ENCODE peak calls at places on chromosomes 3 and 15, in nine cellular contexts. One of them, this sample, is unnamed.

GRCh38 chr3:28973621-28974020 is 307.2 kb upstream of the RBMS3 start:
- DNase-seq in dorsolateral prefrontal cortex: no peak
- DNase-seq in GM13977: no peak
- DNase-seq in HepG2: no peak
- DNase-seq in A549: no peak
- DNase-seq in HCT116: no peak
- DNase-seq in HL-60: no peak
- DNase-seq in WTC11: no peak
- DNase-seq in stomach: no peak
- DNase-seq in this sample: no peak

GRCh38 chr15:68528891-68529290 is 49.9 kb upstream of the CORO2B start:
- DNase-seq in dorsolateral prefrontal cortex: no peak
- DNase-seq in GM13977: no peak
- DNase-seq in HepG2: no peak
- DNase-seq in A549: no peak
- DNase-seq in HCT116: no peak
- DNase-seq in HL-60: no peak
- DNase-seq in WTC11: no peak
- DNase-seq in stomach: no peak
- DNase-seq in this sample: peak; percentile 54

GRCh38 chr3:125440559-125440955 is 65.4 kb upstream of the ZNF148 start:
- DNase-seq in dorsolateral prefrontal cortex: no peak
- DNase-seq in GM13977: no peak
- DNase-seq in HepG2: peak; percentile 67
- DNase-seq in A549: peak; percentile 6
- DNase-seq in HCT116: no peak
- DNase-seq in HL-60: no peak
- DNase-seq in WTC11: no peak
- DNase-seq in stomach: peak; percentile 84
- DNase-seq in this sample: no peak

GRCh38 chr15:83287541-83288027 is 3.1 kb upstream of the BNC1 start:
- DNase-seq in dorsolateral prefrontal cortex: no peak
- DNase-seq in GM13977: no peak
- DNase-seq in HepG2: no peak
- DNase-seq in A549: peak; percentile 72
- DNase-seq in HCT116: no peak
- DNase-seq in HL-60: no peak
- DNase-seq in WTC11: no peak
- DNase-seq in stomach: no peak
- DNase-seq in this sample: no peak

GRCh38 chr15:69031013-69032001 is 16.8 kb downstream of the NOX5 start:
- DNase-seq in dorsolateral prefrontal cortex: no peak
- DNase-seq in GM13977: peak; percentile 55
- DNase-seq in HepG2: no peak
- DNase-seq in A549: peak; percentile 82
- DNase-seq in HCT116: peak; percentile 65
- DNase-seq in HL-60: peak; percentile 37
- DNase-seq in WTC11: peak; percentile 81
- DNase-seq in stomach: peak; percentile 41
- DNase-seq in this sample: no peak

GRCh38 chr15:77178421-77178820 is 107.5 kb upstream of the TSPAN3 start:
- DNase-seq in dorsolateral prefrontal cortex: no peak
- DNase-seq in GM13977: no peak
- DNase-seq in HepG2: no peak
- DNase-seq in A549: no peak
- DNase-seq in HCT116: no peak
- DNase-seq in HL-60: no peak
- DNase-seq in WTC11: no peak
- DNase-seq in stomach: no peak
- DNase-seq in this sample: no peak

GRCh38 chr3:196217307-196218154 is 1.2 kb downstream of the SLC51A start:
- DNase-seq in dorsolateral prefrontal cortex: no peak
- DNase-seq in GM13977: no peak
- DNase-seq in HepG2: no peak
- DNase-seq in A549: no peak
- DNase-seq in HCT116: no peak
- DNase-seq in HL-60: no peak
- DNase-seq in WTC11: no peak
- DNase-seq in stomach: no peak
- DNase-seq in this sample: no peak

GRCh38 chr3:46400000-46400734 is 6.7 kb downstream of the CCR5AS start:
- DNase-seq in dorsolateral prefrontal cortex: no peak
- DNase-seq in GM13977: no peak
- DNase-seq in HepG2: no peak
- DNase-seq in A549: no peak
- DNase-seq in HCT116: no peak
- DNase-seq in HL-60: no peak
- DNase-seq in WTC11: no peak
- DNase-seq in stomach: no peak
- DNase-seq in this sample: no peak

GRCh38 chr15:63985221-63986184 is 60.8 kb downstream of the DAPK2 start:
- DNase-seq in dorsolateral prefrontal cortex: peak; percentile 41
- DNase-seq in GM13977: no peak
- DNase-seq in HepG2: no peak
- DNase-seq in A549: no peak
- DNase-seq in HCT116: no peak
- DNase-seq in HL-60: peak; percentile 67
- DNase-seq in WTC11: no peak
- DNase-seq in stomach: peak; percentile 57
- DNase-seq in this sample: no peak

GRCh38 chr3:32423956-32424558 is 32.4 kb downstream of the CMTM7 start:
- DNase-seq in dorsolateral prefrontal cortex: no peak
- DNase-seq in GM13977: no peak
- DNase-seq in HepG2: no peak
- DNase-seq in A549: no peak
- DNase-seq in HCT116: no peak
- DNase-seq in HL-60: peak; percentile 61
- DNase-seq in WTC11: no peak
- DNase-seq in stomach: no peak
- DNase-seq in this sample: no peak

GRCh38 chr3:146092230-146092629 is 68.8 kb downstream of the PLOD2 start:
- DNase-seq in dorsolateral prefrontal cortex: no peak
- DNase-seq in GM13977: no peak
- DNase-seq in HepG2: peak; percentile 3
- DNase-seq in A549: no peak
- DNase-seq in HCT116: no peak
- DNase-seq in HL-60: no peak
- DNase-seq in WTC11: no peak
- DNase-seq in stomach: no peak
- DNase-seq in this sample: no peak

GRCh38 chr3:65669163-65669875 is 369.4 kb downstream of the MAGI1 start:
- DNase-seq in dorsolateral prefrontal cortex: no peak
- DNase-seq in GM13977: no peak
- DNase-seq in HepG2: peak; percentile 81
- DNase-seq in A549: no peak
- DNase-seq in HCT116: no peak
- DNase-seq in HL-60: no peak
- DNase-seq in WTC11: no peak
- DNase-seq in stomach: no peak
- DNase-seq in this sample: no peak

GRCh38 chr3:17047904-17048303 is 163.1 kb downstream of the PLCL2 start:
- DNase-seq in dorsolateral prefrontal cortex: no peak
- DNase-seq in GM13977: no peak
- DNase-seq in HepG2: no peak
- DNase-seq in A549: no peak
- DNase-seq in HCT116: no peak
- DNase-seq in HL-60: no peak
- DNase-seq in WTC11: no peak
- DNase-seq in stomach: no peak
- DNase-seq in this sample: no peak

GRCh38 chr15:84816694-84817460 is at the start of gene ALPK3:
- DNase-seq in dorsolateral prefrontal cortex: no peak
- DNase-seq in GM13977: no peak
- DNase-seq in HepG2: no peak
- DNase-seq in A549: no peak
- DNase-seq in HCT116: no peak
- DNase-seq in HL-60: no peak
- DNase-seq in WTC11: peak; percentile 63
- DNase-seq in stomach: peak; percentile 47
- DNase-seq in this sample: no peak
- TF ChIP-seq CTCF in dorsolateral prefrontal cortex: no peak
- TF ChIP-seq CTCF in GM13977: no peak
- TF ChIP-seq CTCF in HepG2: no peak
- TF ChIP-seq CTCF in A549: no peak
- TF ChIP-seq CTCF in HCT116: no peak
- TF ChIP-seq CTCF in HL-60: no peak
- TF ChIP-seq CTCF in WTC11: no peak
- TF ChIP-seq CTCF in stomach: no peak
- TF ChIP-seq CTCF in this sample: no peak

GRCh38 chr3:192573240-192573639 is 154.1 kb downstream of the FGF12 start:
- DNase-seq in dorsolateral prefrontal cortex: no peak
- DNase-seq in GM13977: no peak
- DNase-seq in HepG2: no peak
- DNase-seq in A549: no peak
- DNase-seq in HCT116: no peak
- DNase-seq in HL-60: no peak
- DNase-seq in WTC11: no peak
- DNase-seq in stomach: no peak
- DNase-seq in this sample: no peak

GRCh38 chr3:192566706-192567290 is 160.5 kb downstream of the FGF12 start:
- DNase-seq in dorsolateral prefrontal cortex: peak; percentile 86
- DNase-seq in GM13977: peak; percentile 66
- DNase-seq in HepG2: peak; percentile 45
- DNase-seq in A549: peak; percentile 71
- DNase-seq in HCT116: peak; percentile 60
- DNase-seq in HL-60: peak; percentile 54
- DNase-seq in WTC11: peak; percentile 76
- DNase-seq in stomach: peak; percentile 84
- DNase-seq in this sample: peak; percentile 58

GRCh38 chr3:192570315-192570714 is 157.0 kb downstream of the FGF12 start:
- DNase-seq in dorsolateral prefrontal cortex: no peak
- DNase-seq in GM13977: no peak
- DNase-seq in HepG2: no peak
- DNase-seq in A549: no peak
- DNase-seq in HCT116: no peak
- DNase-seq in HL-60: no peak
- DNase-seq in WTC11: no peak
- DNase-seq in stomach: no peak
- DNase-seq in this sample: no peak

GRCh38 chr3:192571197-192571791 is 156.0 kb downstream of the FGF12 start:
- DNase-seq in dorsolateral prefrontal cortex: peak; percentile 58
- DNase-seq in GM13977: no peak
- DNase-seq in HepG2: no peak
- DNase-seq in A549: peak; percentile 11
- DNase-seq in HCT116: no peak
- DNase-seq in HL-60: no peak
- DNase-seq in WTC11: no peak
- DNase-seq in stomach: peak; percentile 54
- DNase-seq in this sample: no peak

DNA sequence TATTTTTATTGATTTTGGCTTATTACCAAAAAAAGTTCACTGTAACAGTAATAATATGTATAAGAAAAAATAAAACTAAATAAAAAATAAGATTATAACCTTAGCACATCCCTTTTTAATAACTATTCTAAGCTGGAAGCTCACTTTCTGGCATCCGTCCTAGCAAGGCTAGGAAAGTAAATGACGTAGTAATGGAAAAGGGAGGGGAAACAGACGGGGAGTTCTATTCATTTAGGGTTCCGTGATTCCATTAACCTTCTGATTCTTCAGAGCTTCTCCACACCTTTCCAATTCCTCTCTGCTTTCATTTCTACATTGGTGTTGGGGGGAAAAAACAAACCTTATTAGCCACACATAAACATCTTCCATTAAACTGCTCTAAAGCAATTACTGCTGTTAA is 156.6 kb downstream of the FGF12 start:
- DNase-seq in dorsolateral prefrontal cortex: no peak
- DNase-seq in GM13977: no peak
- DNase-seq in HepG2: no peak
- DNase-seq in A549: no peak
- DNase-seq in HCT116: no peak
- DNase-seq in HL-60: no peak
- DNase-seq in WTC11: no peak
- DNase-seq in stomach: no peak
- DNase-seq in this sample: no peak
- TF ChIP-seq CTCF in dorsolateral prefrontal cortex: no peak
- TF ChIP-seq CTCF in GM13977: no peak
- TF ChIP-seq CTCF in HepG2: no peak
- TF ChIP-seq CTCF in A549: no peak
- TF ChIP-seq CTCF in HCT116: no peak
- TF ChIP-seq CTCF in HL-60: no peak
- TF ChIP-seq CTCF in WTC11: no peak
- TF ChIP-seq CTCF in stomach: no peak
- TF ChIP-seq CTCF in this sample: no peak

DNA sequence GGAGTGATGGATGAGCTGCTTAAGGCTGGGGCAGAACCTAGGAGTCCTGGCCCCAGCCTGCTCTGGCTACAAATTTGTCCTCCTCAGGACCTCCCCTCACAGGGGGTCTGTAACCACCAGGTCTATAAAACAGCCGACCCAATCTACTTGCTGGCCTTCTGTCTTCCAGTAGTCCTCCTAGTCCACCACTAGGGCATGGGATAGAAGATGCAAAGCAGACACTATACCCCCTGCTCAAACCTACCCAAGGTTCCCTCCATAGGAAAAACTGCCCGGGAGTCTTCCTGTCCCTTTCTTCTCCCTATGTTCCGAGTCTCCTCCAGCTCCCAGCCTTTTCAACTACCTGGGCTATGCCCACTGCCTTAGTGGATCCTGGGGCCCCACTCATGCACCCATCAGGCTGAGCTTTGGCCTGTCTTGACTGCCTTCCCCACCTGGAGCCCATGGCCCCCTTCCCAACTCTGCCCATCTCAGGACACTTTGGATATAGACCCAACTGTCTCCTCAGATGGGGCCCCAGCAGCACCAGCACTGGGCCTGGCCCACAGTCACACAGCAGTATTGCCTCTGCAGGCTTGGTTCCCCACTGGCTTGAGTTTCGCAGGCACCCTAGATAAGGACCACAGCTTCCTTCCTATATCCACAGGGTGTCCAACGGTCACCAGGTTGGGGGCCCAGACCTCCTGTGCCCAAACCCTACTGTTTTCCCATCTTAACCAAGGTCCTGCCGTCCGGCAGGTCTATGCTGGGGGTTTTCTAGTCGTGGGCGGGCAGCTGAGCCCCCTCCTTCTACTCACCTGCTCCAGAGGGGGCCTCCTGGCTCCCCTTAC is 1.1 kb downstream of the HYAL3 start:
- DNase-seq in dorsolateral prefrontal cortex: no peak
- DNase-seq in GM13977: no peak
- DNase-seq in HepG2: no peak
- DNase-seq in A549: no peak
- DNase-seq in HCT116: no peak
- DNase-seq in HL-60: peak; percentile 65
- DNase-seq in WTC11: no peak
- DNase-seq in stomach: no peak
- DNase-seq in this sample: no peak
- TF ChIP-seq CTCF in dorsolateral prefrontal cortex: no peak
- TF ChIP-seq CTCF in GM13977: no peak
- TF ChIP-seq CTCF in HepG2: no peak
- TF ChIP-seq CTCF in A549: no peak
- TF ChIP-seq CTCF in HCT116: peak; percentile 25
- TF ChIP-seq CTCF in HL-60: no peak
- TF ChIP-seq CTCF in WTC11: no peak
- TF ChIP-seq CTCF in stomach: no peak
- TF ChIP-seq CTCF in this sample: no peak

DNA sequence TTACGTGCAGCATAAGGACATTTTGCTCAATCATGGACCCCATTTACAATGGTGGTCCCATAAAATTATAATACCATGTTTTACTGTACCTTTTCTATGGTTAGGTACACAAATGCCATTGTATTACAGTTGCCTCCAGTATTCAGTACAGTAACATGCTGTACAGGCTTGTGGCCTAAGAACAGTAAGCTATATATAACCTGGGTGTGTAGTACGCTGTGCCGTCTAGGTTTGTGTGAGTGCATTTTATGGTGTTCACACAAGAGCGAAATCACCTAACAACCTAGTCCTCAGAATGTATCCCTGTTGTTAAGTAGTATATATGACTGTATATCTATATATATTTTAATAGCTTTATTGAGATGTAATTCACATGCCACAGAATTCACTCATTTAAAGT is 12.5 kb downstream of the ASB7 start:
- DNase-seq in dorsolateral prefrontal cortex: no peak
- DNase-seq in GM13977: no peak
- DNase-seq in HepG2: no peak
- DNase-seq in A549: no peak
- DNase-seq in HCT116: no peak
- DNase-seq in HL-60: no peak
- DNase-seq in WTC11: no peak
- DNase-seq in stomach: no peak
- DNase-seq in this sample: no peak
- TF ChIP-seq CTCF in dorsolateral prefrontal cortex: no peak
- TF ChIP-seq CTCF in GM13977: no peak
- TF ChIP-seq CTCF in HepG2: no peak
- TF ChIP-seq CTCF in A549: no peak
- TF ChIP-seq CTCF in HCT116: no peak
- TF ChIP-seq CTCF in HL-60: no peak
- TF ChIP-seq CTCF in WTC11: no peak
- TF ChIP-seq CTCF in stomach: no peak
- TF ChIP-seq CTCF in this sample: no peak

This sample was measured in LNCaP clone FGC.